ENCODE peak calls at places on chromosomes 11 and 22, in ten cellular contexts. M, A, R, Q, Z, H, G, X, T and W are unnamed samples.

GRCh38 chr11:50278756-50279155 is 246.1 kb downstream of the OR4C45 start:
- DNase-seq in M (no peak), A (no peak), R (no peak), Q (no peak), Z (no peak), H (no peak), G (no peak), X (no peak), T (no peak), W (no peak)

GRCh38 chr11:83612891-83613766 is 327.0 kb upstream of the CCDC90B start:
- DNase-seq in M (no peak), A (no peak), R (no peak), Q (no peak), Z (no peak), H (no peak), G (no peak), X (no peak), T (no peak), W (no peak)

GRCh38 chr11:128420943-128421342 is 166.4 kb downstream of the ETS1 start:
- DNase-seq in M (no peak), A (no peak), R (no peak), Q (no peak), Z (no peak), H (no peak), G (no peak), X (no peak), T (no peak), W (no peak)

GRCh38 chr22:43925433-43926348 is 2.1 kb downstream of the PNPLA3 start:
- DNase-seq in M (no peak), A (no peak), R (no peak), Q (no peak), Z (peak), H (no peak), G (no peak), X (peak), T (no peak), W (no peak)

GRCh38 chr22:34997921-34998320 is 68.0 kb upstream of the ISX start:
- DNase-seq in M (no peak), A (no peak), R (no peak), Q (no peak), Z (no peak), H (no peak), G (no peak), X (no peak), T (no peak), W (no peak)

GRCh38 chr11:134266440-134266839 is 9.7 kb upstream of the GLB1L3 start:
- DNase-seq in M (no peak), A (no peak), R (no peak), Q (no peak), Z (no peak), H (no peak), G (no peak), X (no peak), T (no peak), W (no peak)

GRCh38 chr11:73576226-73576625 is 21.7 kb downstream of the FAM168A start:
- DNase-seq in M (no peak), A (no peak), R (no peak), Q (no peak), Z (no peak), H (no peak), G (no peak), X (no peak), T (no peak), W (no peak)

GRCh38 chr22:30452861-30453260 is 19.0 kb downstream of the SEC14L3 start:
- DNase-seq in M (no peak), A (no peak), R (no peak), Q (no peak), Z (no peak), H (no peak), G (no peak), X (no peak), T (no peak), W (no peak)

GRCh38 chr22:22039286-22040074 is 56.9 kb upstream of the TOP3B start:
- DNase-seq in M (no peak), A (no peak), R (no peak), Q (no peak), Z (no peak), H (no peak), G (no peak), X (no peak), T (no peak), W (no peak)

GRCh38 chr11:67273260-67273990 is 7.2 kb downstream of the GRK2 start:
- DNase-seq in M (peak), A (peak), R (no peak), Q (no peak), Z (no peak), H (no peak), G (peak), X (no peak), T (no peak), W (no peak)

GRCh38 chr11:35389897-35390462 is 29.4 kb downstream of the SLC1A2 start:
- DNase-seq in M (no peak), A (no peak), R (no peak), Q (no peak), Z (no peak), H (no peak), G (no peak), X (no peak), T (no peak), W (no peak)

GRCh38 chr22:49764151-49764581 is 63.5 kb downstream of the BRD1 start:
- DNase-seq in M (no peak), A (peak), R (no peak), Q (no peak), Z (peak), H (no peak), G (peak), X (no peak), T (no peak), W (peak)

GRCh38 chr11:134476435-134477021 is 64.5 kb upstream of the B3GAT1 start:
- DNase-seq in M (no peak), A (no peak), R (no peak), Q (peak), Z (no peak), H (no peak), G (no peak), X (no peak), T (no peak), W (no peak)

GRCh38 chr11:37812281-37812880 is 1214.3 kb upstream of the RAG2 start:
- DNase-seq in M (no peak), A (no peak), R (no peak), Q (no peak), Z (peak), H (no peak), G (no peak), X (no peak), T (no peak), W (no peak)

GRCh38 chr22:49310354-49310753 is 517.3 kb downstream of the BRD1 start:
- DNase-seq in M (no peak), A (no peak), R (no peak), Q (peak), Z (no peak), H (no peak), G (no peak), X (no peak), T (no peak), W (peak)

GRCh38 chr11:28834877-28835276 is 726.7 kb downstream of the METTL15 start:
- DNase-seq in M (no peak), A (no peak), R (no peak), Q (no peak), Z (no peak), H (no peak), G (no peak), X (no peak), T (no peak), W (no peak)

GRCh38 chr11:88297320-88298263 is 39.9 kb downstream of the CTSC start:
- DNase-seq in M (no peak), A (no peak), R (no peak), Q (no peak), Z (no peak), H (no peak), G (no peak), X (no peak), T (no peak), W (no peak)

GRCh38 chr11:61659413-61660196 is 20.6 kb upstream of the DAGLA start:
- DNase-seq in M (no peak), A (no peak), R (no peak), Q (no peak), Z (no peak), H (no peak), G (no peak), X (no peak), T (no peak), W (no peak)

GRCh38 chr11:119907934-119908760 is 179.1 kb upstream of the NECTIN1 start:
- DNase-seq in M (no peak), A (no peak), R (no peak), Q (no peak), Z (no peak), H (no peak), G (peak), X (no peak), T (no peak), W (no peak)

GRCh38 chr11:76823481-76824028 is 37.2 kb upstream of the ACER3 start:
- DNase-seq in M (no peak), A (peak), R (peak), Q (no peak), Z (no peak), H (no peak), G (no peak), X (peak), T (no peak), W (no peak)

GRCh38 chr11:120102862-120103118 is 35.1 kb downstream of the TRIM29 start:
- DNase-seq in M (no peak), A (no peak), R (no peak), Q (no peak), Z (no peak), H (no peak), G (no peak), X (no peak), T (no peak), W (no peak)

GRCh38 chr11:73995247-73995646 is 12.6 kb upstream of the UCP2 start:
- DNase-seq in M (no peak), A (no peak), R (no peak), Q (no peak), Z (no peak), H (no peak), G (no peak), X (no peak), T (no peak), W (no peak)

GRCh38 chr11:693415-693831 is 1.6 kb downstream of the DEAF1 start:
- DNase-seq in M (no peak), A (peak), R (no peak), Q (peak), Z (no peak), H (no peak), G (no peak), X (no peak), T (no peak), W (no peak)

GRCh38 chr22:44595841-44596341 is 97.9 kb upstream of the RTL6 start:
- DNase-seq in M (no peak), A (no peak), R (no peak), Q (no peak), Z (no peak), H (no peak), G (no peak), X (no peak), T (no peak), W (no peak)

GRCh38 chr11:5663511-5663910 is 21.4 kb downstream of the TRIM5 start:
- DNase-seq in M (no peak), A (no peak), R (no peak), Q (no peak), Z (no peak), H (no peak), G (no peak), X (no peak), T (no peak), W (no peak)

GRCh38 chr11:40924915-40925314 is 534.5 kb downstream of the LRRC4C start:
- DNase-seq in M (no peak), A (no peak), R (no peak), Q (no peak), Z (no peak), H (no peak), G (no peak), X (no peak), T (no peak), W (no peak)

GRCh38 chr11:492416-493226 is 14.4 kb downstream of the RNH1 start:
- DNase-seq in M (no peak), A (no peak), R (no peak), Q (no peak), Z (no peak), H (no peak), G (no peak), X (no peak), T (no peak), W (no peak)

GRCh38 chr11:4887591-4887990 is 5.9 kb downstream of the OR51T1 start:
- DNase-seq in M (no peak), A (no peak), R (no peak), Q (no peak), Z (no peak), H (no peak), G (no peak), X (no peak), T (no peak), W (no peak)

GRCh38 chr11:6817668-6818067 is 18.2 kb upstream of the OR6A2 start:
- DNase-seq in M (no peak), A (no peak), R (no peak), Q (no peak), Z (no peak), H (no peak), G (no peak), X (no peak), T (no peak), W (no peak)

GRCh38 chr22:40853961-40854360 is 2.5 kb downstream of the ST13 start:
- DNase-seq in M (no peak), A (no peak), R (no peak), Q (peak), Z (no peak), H (no peak), G (no peak), X (no peak), T (no peak), W (no peak)

GRCh38 chr22:40855104-40855959 is 1.1 kb downstream of the ST13 start:
- DNase-seq in M (no peak), A (no peak), R (no peak), Q (peak), Z (no peak), H (peak), G (no peak), X (no peak), T (no peak), W (no peak)

GRCh38 chr22:40857309-40857851 is 432 bp downstream of the XPNPEP3 start:
- DNase-seq in M (no peak), A (no peak), R (no peak), Q (no peak), Z (no peak), H (no peak), G (no peak), X (no peak), T (no peak), W (no peak)

GRCh38 chr22:40855960-40856512 is 403 bp downstream of the ST13 start:
- DNase-seq in M (no peak), A (no peak), R (no peak), Q (no peak), Z (peak), H (peak), G (no peak), X (peak), T (no peak), W (peak)

DNA sequence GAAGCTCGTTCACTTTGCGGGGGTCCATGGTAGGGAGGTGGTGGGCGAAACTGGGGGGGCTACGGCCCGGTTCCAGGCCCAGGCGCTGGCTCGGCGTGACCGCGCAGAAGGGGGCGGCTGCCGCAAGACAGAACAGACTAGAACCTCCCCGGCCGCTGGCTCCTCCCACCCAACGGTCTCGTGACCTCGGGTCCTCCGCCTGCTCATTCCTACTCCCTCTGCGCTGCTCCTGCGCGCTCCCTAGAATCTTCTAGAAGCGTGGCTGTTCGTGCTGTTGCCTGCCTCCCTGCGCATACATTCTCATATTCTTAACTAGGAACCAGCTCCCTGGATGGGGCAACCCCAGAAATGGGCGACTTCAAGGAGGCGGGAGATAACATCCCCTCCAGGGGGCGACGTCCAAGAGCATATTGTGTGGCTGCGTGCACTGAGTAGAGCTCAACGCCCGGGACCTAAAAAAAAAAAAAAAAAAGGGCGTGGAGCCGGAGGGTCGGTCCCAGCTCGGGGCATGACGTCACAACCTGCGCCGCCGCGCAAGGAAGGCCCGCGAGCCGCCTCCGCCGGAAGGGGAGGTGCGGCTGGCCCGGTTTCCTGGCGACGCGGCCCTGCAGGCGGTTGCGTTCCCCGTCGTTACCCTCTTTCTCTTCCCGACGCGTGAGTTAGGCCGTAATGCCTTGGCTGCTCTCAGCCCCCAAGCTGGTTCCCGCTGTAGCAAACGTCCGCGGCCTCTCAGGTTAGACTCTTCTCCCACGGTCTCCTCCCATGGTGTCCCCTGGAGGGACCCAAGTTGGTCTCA is at the start of the genes ST13 and XPNPEP3:
- DNase-seq in M (peak), A (peak), R (peak), Q (peak), Z (peak), H (peak), G (peak), X (peak), T (peak), W (peak)
- TF ChIP-seq POLR2A in M (peak), A (no peak), R (peak), Q (peak), Z (peak), H (peak), G (peak), X (peak), T (peak), W (peak)

GRCh38 chr11:93099811-93100210 is 98.0 kb downstream of the SLC36A4 start:
- DNase-seq in M (no peak), A (no peak), R (no peak), Q (no peak), Z (no peak), H (no peak), G (no peak), X (no peak), T (no peak), W (no peak)

DNA sequence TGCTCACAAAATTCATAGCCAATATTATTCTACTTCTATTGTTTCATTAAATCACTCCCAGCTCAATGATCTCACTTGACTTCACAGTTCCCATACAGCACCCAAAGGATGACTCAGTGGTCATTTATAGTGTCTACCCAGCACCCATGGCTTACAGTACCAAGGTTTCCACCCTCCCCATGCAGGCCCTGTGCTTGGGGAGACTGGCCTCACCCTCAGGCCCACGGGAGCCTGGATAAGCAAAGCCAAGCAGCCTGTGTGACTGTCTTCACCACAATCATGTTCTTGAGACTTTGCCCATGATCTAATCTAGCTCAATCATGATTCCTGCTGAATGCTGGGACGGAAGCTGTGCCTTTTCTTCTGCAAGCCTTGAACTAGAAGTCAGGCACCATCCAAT is 97.6 kb downstream of the SLC36A4 start:
- DNase-seq in M (no peak), A (no peak), R (no peak), Q (no peak), Z (no peak), H (no peak), G (no peak), X (no peak), T (no peak), W (no peak)
- TF ChIP-seq POLR2A in M (no peak), A (no peak), R (no peak), Q (no peak), Z (no peak), H (no peak), G (no peak), X (no peak), T (no peak), W (no peak)

DNA sequence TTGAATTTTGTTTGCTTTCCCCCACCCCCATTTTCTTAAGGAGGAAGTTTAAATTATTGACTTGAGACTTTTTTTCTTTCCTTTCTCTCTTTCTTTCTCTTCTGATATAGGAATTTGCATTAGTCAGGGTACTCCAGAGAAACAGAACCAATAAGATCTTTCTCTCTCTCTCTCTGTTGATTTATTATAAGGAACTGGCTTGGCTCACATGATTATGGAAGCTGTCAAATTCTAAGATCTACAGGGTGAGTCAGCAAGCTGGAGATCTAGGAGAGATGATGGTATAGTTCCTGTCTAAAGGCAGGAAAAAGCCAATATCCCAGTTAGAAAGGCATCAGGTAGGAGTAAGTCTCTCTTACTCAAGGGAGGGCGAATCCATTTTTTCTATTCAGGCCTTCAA is 64.0 kb downstream of the CCDC81 start:
- DNase-seq in M (no peak), A (no peak), R (no peak), Q (no peak), Z (no peak), H (no peak), G (no peak), X (peak), T (no peak), W (no peak)
- TF ChIP-seq POLR2A in M (no peak), A (no peak), R (no peak), Q (no peak), Z (no peak), H (no peak), G (no peak), X (no peak), T (no peak), W (no peak)

GRCh38 chr11:57335343-57336110 is at the start of gene SSRP1:
- DNase-seq in M (peak), A (peak), R (peak), Q (peak), Z (peak), H (peak), G (peak), X (peak), T (peak), W (peak)
- TF ChIP-seq POLR2A in M (peak), A (no peak), R (peak), Q (no peak), Z (peak), H (no peak), G (peak), X (peak), T (peak), W (no peak)

GRCh38 chr11:124920870-124921609 is 2.0 kb downstream of the HEPN1 start:
- DNase-seq in M (peak), A (peak), R (no peak), Q (peak), Z (peak), H (peak), G (peak), X (no peak), T (no peak), W (peak)
- TF ChIP-seq POLR2A in M (no peak), A (no peak), R (no peak), Q (no peak), Z (no peak), H (no peak), G (no peak), X (no peak), T (no peak), W (no peak)

DNA sequence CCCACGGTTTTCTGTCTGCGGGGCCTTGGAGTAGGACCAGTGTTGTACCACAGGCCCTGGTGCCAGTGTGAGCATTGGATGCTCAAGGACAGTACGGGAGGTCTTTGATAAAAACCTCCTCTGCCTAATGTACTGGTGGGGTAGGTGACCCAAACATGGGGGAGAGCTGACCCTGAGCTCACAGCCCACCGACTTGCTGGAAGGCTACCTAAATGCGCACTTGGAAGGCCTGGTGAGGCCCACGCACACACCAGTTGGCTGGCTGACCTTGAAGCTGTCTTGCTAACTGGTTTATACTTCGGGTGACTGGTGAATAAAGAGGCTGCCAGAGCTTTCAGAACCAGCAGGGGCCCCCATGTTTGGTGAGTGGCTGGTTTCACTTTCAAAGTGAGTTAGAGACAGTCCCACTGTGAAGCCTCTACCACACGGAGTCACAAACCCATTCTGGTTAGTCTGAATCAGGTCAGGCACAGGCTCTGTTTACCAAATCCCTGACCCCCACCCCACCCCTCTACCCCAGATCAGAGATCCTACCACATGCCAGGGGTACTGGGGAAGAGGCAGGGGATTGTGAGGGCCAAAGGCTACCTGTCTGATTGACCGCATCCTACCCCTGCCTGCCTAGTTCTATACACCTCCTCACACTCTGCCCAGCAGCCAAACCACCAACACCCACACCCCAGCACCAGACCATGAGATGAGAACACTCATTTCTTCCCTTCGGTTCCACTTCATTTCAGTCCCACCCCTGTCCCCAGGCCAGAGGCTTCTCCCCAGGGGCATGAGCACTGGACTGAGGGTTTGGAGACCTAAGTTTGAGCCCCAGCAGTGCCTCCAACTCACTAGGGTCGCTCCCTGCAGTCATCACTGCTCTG is 12.7 kb upstream of the IL2RB start:
- DNase-seq in M (no peak), A (peak), R (no peak), Q (no peak), Z (no peak), H (no peak), G (peak), X (no peak), T (no peak), W (no peak)
- TF ChIP-seq POLR2A in M (no peak), A (no peak), R (no peak), Q (no peak), Z (no peak), H (no peak), G (no peak), X (no peak), T (no peak), W (no peak)